ENCODE peak calls at places on chromosomes 6 and 20, in eight cellular contexts. M is tibial nerve, A is DND-41, K is uterus, X is neural progenitor cell, T is Peyer's patch, L is gastrocnemius medialis, H is A549. S is an unnamed sample. For H3K4me1, the result is how much of the 10 kb centered on the place peaks cover.

GRCh38 chr20:16397053-16397452 is 176.2 kb downstream of the KIF16B start:
- DNase-seq in A (no peak), K (peak), X (no peak), T (no peak), M (no peak), H (no peak), L (peak), S (peak)

GRCh38 chr6:133131621-133132020 is 109.5 kb upstream of the EYA4 start:
- DNase-seq in H (no peak), X (no peak), T (no peak), A (no peak), K (no peak), M (no peak), L (peak), S (no peak)

GRCh38 chr20:62232194-62232593 is 6.1 kb upstream of the OSBPL2 start:
- DNase-seq in H (no peak), L (no peak), M (no peak), K (no peak), X (no peak), A (no peak), T (no peak), S (no peak)

GRCh38 chr6:108446629-108447150 is 114.0 kb upstream of the FOXO3 start:
- DNase-seq in A (no peak), X (peak), K (no peak), L (no peak), T (no peak), H (no peak), M (no peak), S (no peak)

GRCh38 chr20:38453941-38454340 is 18.7 kb upstream of the RALGAPB start:
- DNase-seq in H (no peak), K (no peak), M (no peak), X (no peak), A (no peak), T (peak), L (no peak), S (no peak)

GRCh38 chr20:19211661-19212523 is 550 bp upstream of the SLC24A3 start:
- DNase-seq in M (no peak), X (peak), K (peak), A (no peak), T (no peak), H (no peak), L (no peak), S (peak)

GRCh38 chr20:58177799-58178198 is 50.7 kb downstream of the ANKRD60 start:
- DNase-seq in K (no peak), T (no peak), M (no peak), H (no peak), X (no peak), A (peak), L (no peak), S (no peak)

GRCh38 chr6:22025468-22026159 is 271.2 kb downstream of the PRL start:
- DNase-seq in X (peak), T (no peak), H (peak), M (no peak), K (peak), L (no peak), A (peak), S (no peak)

GRCh38 chr6:84766796-84767590 is 2.6 kb upstream of the TBX18 start:
- DNase-seq in H (no peak), T (no peak), L (no peak), A (no peak), K (no peak), X (peak), M (no peak), S (no peak)

GRCh38 chr6:156822747-156823206 is 45.6 kb downstream of the ARID1B start:
- DNase-seq in K (no peak), A (no peak), X (no peak), L (peak), T (no peak), M (no peak), H (no peak), S (no peak)

GRCh38 chr6:116410945-116411623 is 40.3 kb downstream of the DSE start:
- DNase-seq in K (no peak), H (no peak), A (no peak), L (peak), T (no peak), M (no peak), X (no peak), S (no peak)

GRCh38 chr6:6699741-6700367 is 111.3 kb downstream of the LY86 start:
- DNase-seq in M (peak), T (peak), A (peak), L (peak), X (peak), H (peak), K (peak), S (peak)

GRCh38 chr20:62286493-62287064 is 16.2 kb upstream of the ADRM1 start:
- DNase-seq in A (no peak), X (no peak), H (no peak), L (no peak), M (no peak), K (no peak), T (no peak), S (no peak)

GRCh38 chr20:5841492-5841891 is 91.3 kb downstream of the SHLD1 start:
- DNase-seq in M (no peak), K (no peak), X (no peak), T (no peak), H (no peak), A (no peak), L (no peak), S (no peak)

GRCh38 chr20:15491564-15491963 is 1081.7 kb downstream of the KIF16B start:
- DNase-seq in X (peak), A (no peak), H (peak), M (no peak), T (no peak), K (no peak), L (no peak), S (no peak)

GRCh38 chr6:45504947-45505346 is 127.2 kb upstream of the SUPT3H start:
- DNase-seq in X (peak), L (no peak), H (no peak), K (no peak), A (no peak), M (no peak), T (no peak), S (peak)

GRCh38 chr6:78538002-78538401 is 329.3 kb upstream of the IRAK1BP1 start:
- DNase-seq in A (no peak), X (no peak), L (no peak), M (no peak), K (no peak), T (no peak), H (no peak), S (no peak)

GRCh38 chr6:42968783-42969182 is 8.2 kb downstream of the GNMT start:
- DNase-seq in K (no peak), L (no peak), M (no peak), T (no peak), A (no peak), H (no peak), X (no peak), S (no peak)

GRCh38 chr6:5726976-5727718 is 279.6 kb downstream of the NRN1 start:
- DNase-seq in X (no peak), T (peak), K (no peak), H (no peak), M (no peak), A (no peak), L (no peak), S (no peak)

GRCh38 chr6:146857180-146857959 is 258.6 kb downstream of the ADGB start:
- DNase-seq in X (peak), K (peak), T (peak), H (peak), A (peak), L (peak), M (peak), S (peak)

GRCh38 chr20:51591871-51592270 is 49.4 kb upstream of the NFATC2 start:
- DNase-seq in H (no peak), T (no peak), L (no peak), M (no peak), A (no peak), K (no peak), X (no peak), S (no peak)

GRCh38 chr20:46520976-46521579 is 7.7 kb upstream of the ZNF334 start:
- DNase-seq in T (no peak), M (no peak), H (peak), A (peak), L (no peak), K (no peak), X (peak), S (peak)

GRCh38 chr20:54555150-54555549 is 79.8 kb downstream of the DOK5 start:
- DNase-seq in X (peak), T (no peak), H (no peak), A (no peak), L (no peak), K (no peak), M (no peak), S (no peak)

GRCh38 chr6:135209803-135210202 is 28.7 kb downstream of the MYB start:
- DNase-seq in T (no peak), M (no peak), L (no peak), H (no peak), K (no peak), X (no peak), A (no peak), S (no peak)

GRCh38 chr6:136073216-136073615 is 176.9 kb downstream of the MTFR2 start:
- DNase-seq in H (no peak), M (no peak), A (no peak), T (no peak), K (no peak), L (no peak), X (no peak), S (no peak)

DNA sequence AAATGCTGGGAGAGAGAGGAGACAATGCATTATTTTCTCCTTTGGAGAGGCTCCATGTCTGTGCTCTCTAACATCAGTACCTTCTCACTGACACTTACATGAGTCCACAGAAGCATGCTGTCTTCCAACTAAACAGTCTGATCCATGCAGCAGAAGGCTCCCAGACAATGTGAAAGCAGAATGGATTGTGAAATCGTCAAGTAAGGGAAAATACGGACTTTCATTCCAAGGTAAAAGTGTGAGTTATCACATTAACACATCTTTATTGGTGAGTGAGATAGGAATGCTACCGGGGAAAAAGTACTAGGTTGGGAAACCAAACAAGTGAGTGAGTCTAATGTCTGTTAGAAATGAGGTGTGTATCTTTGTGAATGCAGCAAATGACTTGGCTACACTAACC is 167.6 kb upstream of the KCNK16 start:
- DNase-seq in T (no peak), M (no peak), X (no peak), H (no peak), L (no peak), A (no peak), K (no peak), S (no peak)
- H3K4me1 ChIP-seq in T (under half), M (under half), X (under half), H (under half), L (under half), A (under half), K (under half), S (under half)

DNA sequence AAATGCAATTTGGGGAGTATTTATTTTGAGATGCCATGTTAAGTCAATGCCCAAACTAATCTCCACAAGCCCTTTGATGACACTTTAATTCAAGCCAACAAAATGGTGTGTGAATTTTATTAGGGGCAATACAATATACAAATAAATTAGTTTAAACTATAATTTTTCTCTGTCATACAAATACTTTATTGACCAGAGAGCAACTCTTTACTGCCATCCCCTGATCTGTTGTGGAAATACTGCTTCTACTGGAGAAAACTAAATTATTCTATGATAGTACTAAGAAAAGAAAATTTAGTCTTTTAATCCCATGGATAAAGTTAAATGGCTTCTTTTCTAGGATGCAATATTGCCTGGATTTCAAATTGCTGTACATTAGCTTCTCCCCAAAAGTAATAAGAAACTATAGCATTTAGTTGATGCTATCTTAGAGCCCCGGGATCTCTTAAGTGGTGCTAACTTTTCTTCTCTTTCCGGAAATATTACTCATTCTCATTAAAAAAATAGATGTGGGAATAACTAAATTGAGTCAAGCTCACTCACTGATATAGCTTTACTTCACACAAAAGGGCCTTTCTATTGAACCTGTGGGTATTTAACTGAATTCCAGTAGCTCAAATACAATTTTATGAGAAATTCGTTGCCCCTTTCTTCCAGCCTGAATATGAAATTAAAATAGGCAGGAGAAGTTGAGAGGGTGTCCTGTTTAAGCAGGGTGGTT is 49.2 kb downstream of the SMPDL3A start:
- DNase-seq in A (no peak), X (no peak), K (no peak), T (no peak), L (no peak), M (no peak), H (peak), S (no peak)
- TF ChIP-seq CTCF in A (peak), X (peak), K (peak), T (peak), L (no peak), M (peak), H (peak), S (no peak)

GRCh38 chr20:44599715-44600114 is 17.3 kb downstream of the PKIG start:
- DNase-seq in M (no peak), X (no peak), L (no peak), H (no peak), K (no peak), A (no peak), T (no peak), S (no peak)
- H3K27ac ChIP-seq in M (peak), X (no peak), L (peak), H (no peak), K (peak), A (no peak), T (peak), S (peak)

GRCh38 chr6:13262302-13263006 is 65.9 kb downstream of the TBC1D7 start:
- DNase-seq in M (no peak), T (no peak), L (no peak), K (no peak), A (no peak), H (no peak), X (no peak), S (no peak)

GRCh38 chr6:13261464-13261994 is 66.8 kb downstream of the TBC1D7 start:
- DNase-seq in A (peak), H (no peak), M (no peak), K (no peak), T (peak), X (no peak), L (no peak), S (no peak)

GRCh38 chr6:13259393-13259792 is 68.9 kb downstream of the TBC1D7 start:
- DNase-seq in K (no peak), L (no peak), M (no peak), A (no peak), T (no peak), H (no peak), X (no peak), S (no peak)

GRCh38 chr6:13260116-13260598 is 68.2 kb downstream of the TBC1D7 start:
- DNase-seq in L (no peak), T (no peak), H (no peak), A (no peak), M (no peak), K (no peak), X (no peak), S (no peak)

DNA sequence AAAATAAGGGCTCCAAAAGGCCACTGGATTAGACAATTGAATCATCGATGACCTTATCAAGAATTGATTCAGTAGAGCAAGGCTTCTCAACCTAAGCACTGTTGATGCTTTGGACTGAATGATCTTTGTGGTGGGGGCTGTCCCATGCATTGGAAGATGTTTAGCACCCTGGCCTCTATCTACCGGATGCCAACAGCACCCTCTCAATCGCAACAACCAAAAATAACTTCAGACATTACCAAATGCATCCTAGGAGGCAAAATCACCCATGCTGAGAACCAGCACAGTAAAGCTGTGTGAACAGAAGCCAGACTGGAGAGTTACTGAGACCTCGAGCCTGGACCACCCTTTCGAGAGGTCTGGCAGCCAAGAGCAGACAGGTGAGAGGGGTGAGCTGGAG is 67.5 kb downstream of the TBC1D7 start:
- DNase-seq in L (no peak), T (no peak), H (no peak), M (no peak), K (no peak), A (no peak), X (no peak), S (no peak)
- H3K4me1 ChIP-seq in L (under half), T (under half), H (under half), M (under half), K (under half), A (under half), X (under half), S (under half)